ENCODE peak calls at places on chromosomes 4 and X, in eight cellular contexts. One of them, this sample, is unnamed.

GRCh38 chrX:45479196-45479834 is 278.6 kb upstream of the DIPK2B start:
- DNase-seq in upper lobe of left lung: no peak
- DNase-seq in breast epithelium: no peak
- DNase-seq in Panc1: peak; percentile 71
- DNase-seq in stomach: no peak
- DNase-seq in transverse colon: no peak
- DNase-seq in HL-60: no peak
- DNase-seq in SK-N-SH: no peak
- DNase-seq in this sample: no peak

GRCh38 chrX:120739300-120739699 is 109.4 kb upstream of the C1GALT1C1 start:
- DNase-seq in upper lobe of left lung: no peak
- DNase-seq in breast epithelium: no peak
- DNase-seq in Panc1: no peak
- DNase-seq in stomach: no peak
- DNase-seq in transverse colon: no peak
- DNase-seq in HL-60: no peak
- DNase-seq in SK-N-SH: no peak
- DNase-seq in this sample: no peak

GRCh38 chr4:100017627-100018310 is 67.7 kb upstream of the H2AZ1 start:
- DNase-seq in upper lobe of left lung: no peak
- DNase-seq in breast epithelium: no peak
- DNase-seq in Panc1: no peak
- DNase-seq in stomach: no peak
- DNase-seq in transverse colon: no peak
- DNase-seq in HL-60: no peak
- DNase-seq in SK-N-SH: no peak
- DNase-seq in this sample: no peak

GRCh38 chr4:74794341-74794801 is at the start of gene BTC:
- DNase-seq in upper lobe of left lung: peak; percentile 87
- DNase-seq in breast epithelium: peak; percentile 49
- DNase-seq in Panc1: peak; percentile 18
- DNase-seq in stomach: peak; percentile 77
- DNase-seq in transverse colon: peak; percentile 76
- DNase-seq in HL-60: no peak
- DNase-seq in SK-N-SH: peak; percentile 19
- DNase-seq in this sample: no peak

GRCh38 chrX:143296521-143296920 is 220.8 kb downstream of the SPANXN3 start:
- DNase-seq in upper lobe of left lung: no peak
- DNase-seq in breast epithelium: no peak
- DNase-seq in Panc1: no peak
- DNase-seq in stomach: no peak
- DNase-seq in transverse colon: no peak
- DNase-seq in HL-60: no peak
- DNase-seq in SK-N-SH: no peak
- DNase-seq in this sample: no peak

GRCh38 chrX:148659481-148659880 is 159.1 kb downstream of the AFF2 start:
- DNase-seq in upper lobe of left lung: no peak
- DNase-seq in breast epithelium: no peak
- DNase-seq in Panc1: no peak
- DNase-seq in stomach: no peak
- DNase-seq in transverse colon: no peak
- DNase-seq in HL-60: no peak
- DNase-seq in SK-N-SH: no peak
- DNase-seq in this sample: no peak

GRCh38 chr4:88533088-88533790 is 9.7 kb upstream of the PYURF start:
- DNase-seq in upper lobe of left lung: no peak
- DNase-seq in breast epithelium: no peak
- DNase-seq in Panc1: no peak
- DNase-seq in stomach: no peak
- DNase-seq in transverse colon: no peak
- DNase-seq in HL-60: no peak
- DNase-seq in SK-N-SH: no peak
- DNase-seq in this sample: no peak

GRCh38 chrX:24207826-24208225 is 58.3 kb downstream of the ZFX start:
- DNase-seq in upper lobe of left lung: no peak
- DNase-seq in breast epithelium: no peak
- DNase-seq in Panc1: no peak
- DNase-seq in stomach: no peak
- DNase-seq in transverse colon: no peak
- DNase-seq in HL-60: no peak
- DNase-seq in SK-N-SH: no peak
- DNase-seq in this sample: no peak

GRCh38 chr4:8706221-8707044 is 113.9 kb downstream of the CPZ start:
- DNase-seq in upper lobe of left lung: no peak
- DNase-seq in breast epithelium: no peak
- DNase-seq in Panc1: no peak
- DNase-seq in stomach: no peak
- DNase-seq in transverse colon: no peak
- DNase-seq in HL-60: no peak
- DNase-seq in SK-N-SH: no peak
- DNase-seq in this sample: no peak

GRCh38 chr4:36285784-36286480 is 4.5 kb downstream of the DTHD1 start:
- DNase-seq in upper lobe of left lung: no peak
- DNase-seq in breast epithelium: no peak
- DNase-seq in Panc1: no peak
- DNase-seq in stomach: no peak
- DNase-seq in transverse colon: peak; percentile 9
- DNase-seq in HL-60: peak; percentile 60
- DNase-seq in SK-N-SH: no peak
- DNase-seq in this sample: peak; percentile 15

GRCh38 chr4:37604464-37604863 is 81.7 kb downstream of the RELL1 start:
- DNase-seq in upper lobe of left lung: no peak
- DNase-seq in breast epithelium: no peak
- DNase-seq in Panc1: no peak
- DNase-seq in stomach: no peak
- DNase-seq in transverse colon: no peak
- DNase-seq in HL-60: no peak
- DNase-seq in SK-N-SH: no peak
- DNase-seq in this sample: no peak

GRCh38 chr4:157315968-157316367 is 95.4 kb downstream of the GRIA2 start:
- DNase-seq in upper lobe of left lung: no peak
- DNase-seq in breast epithelium: no peak
- DNase-seq in Panc1: no peak
- DNase-seq in stomach: no peak
- DNase-seq in transverse colon: no peak
- DNase-seq in HL-60: no peak
- DNase-seq in SK-N-SH: no peak
- DNase-seq in this sample: no peak

GRCh38 chr4:187171731-187172339 is 448.2 kb upstream of the FAT1 start:
- DNase-seq in upper lobe of left lung: no peak
- DNase-seq in breast epithelium: no peak
- DNase-seq in Panc1: no peak
- DNase-seq in stomach: no peak
- DNase-seq in transverse colon: no peak
- DNase-seq in HL-60: no peak
- DNase-seq in SK-N-SH: no peak
- DNase-seq in this sample: no peak

GRCh38 chrX:9558615-9559014 is 93.8 kb downstream of the TBL1X start:
- DNase-seq in upper lobe of left lung: no peak
- DNase-seq in breast epithelium: no peak
- DNase-seq in Panc1: no peak
- DNase-seq in stomach: no peak
- DNase-seq in transverse colon: no peak
- DNase-seq in HL-60: no peak
- DNase-seq in SK-N-SH: no peak
- DNase-seq in this sample: no peak

DNA sequence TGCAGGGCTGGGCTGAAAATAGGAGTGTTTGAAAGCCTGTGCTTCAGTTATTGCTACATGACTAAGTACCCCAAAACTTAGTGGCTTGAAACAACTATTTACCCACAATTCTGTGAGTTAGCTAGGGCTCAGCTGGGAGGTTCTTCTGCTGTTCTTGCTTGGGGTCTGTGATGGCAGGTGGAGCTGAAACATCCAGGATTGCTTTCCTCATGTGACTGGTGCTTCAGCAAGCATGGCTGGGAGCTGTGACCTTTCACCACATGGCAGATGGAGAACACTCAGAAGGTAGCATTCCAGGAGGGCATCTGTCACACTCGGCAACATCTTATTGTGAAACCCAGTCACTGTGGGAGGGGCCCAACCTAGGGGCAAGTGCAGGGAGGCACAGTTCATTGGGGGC is 57.0 kb upstream of the TBC1D14 start:
- DNase-seq in upper lobe of left lung: no peak
- DNase-seq in breast epithelium: no peak
- DNase-seq in Panc1: no peak
- DNase-seq in stomach: no peak
- DNase-seq in transverse colon: no peak
- DNase-seq in HL-60: no peak
- DNase-seq in SK-N-SH: no peak
- DNase-seq in this sample: no peak
- TF ChIP-seq POLR2AphosphoS5 in upper lobe of left lung: no peak
- TF ChIP-seq POLR2AphosphoS5 in breast epithelium: no peak
- TF ChIP-seq POLR2AphosphoS5 in Panc1: no peak
- TF ChIP-seq POLR2AphosphoS5 in stomach: no peak
- TF ChIP-seq POLR2AphosphoS5 in transverse colon: no peak
- TF ChIP-seq POLR2AphosphoS5 in HL-60: no peak
- TF ChIP-seq POLR2AphosphoS5 in SK-N-SH: no peak
- TF ChIP-seq POLR2AphosphoS5 in this sample: no peak

GRCh38 chrX:131831185-131831520 is 191.9 kb upstream of the STK26 start:
- DNase-seq in upper lobe of left lung: no peak
- DNase-seq in breast epithelium: no peak
- DNase-seq in Panc1: no peak
- DNase-seq in stomach: no peak
- DNase-seq in transverse colon: no peak
- DNase-seq in HL-60: no peak
- DNase-seq in SK-N-SH: no peak
- DNase-seq in this sample: no peak

GRCh38 chrX:131826572-131826971 is 196.5 kb upstream of the STK26 start:
- DNase-seq in upper lobe of left lung: no peak
- DNase-seq in breast epithelium: no peak
- DNase-seq in Panc1: no peak
- DNase-seq in stomach: no peak
- DNase-seq in transverse colon: no peak
- DNase-seq in HL-60: no peak
- DNase-seq in SK-N-SH: no peak
- DNase-seq in this sample: no peak

GRCh38 chrX:131828482-131828881 is 194.6 kb upstream of the STK26 start:
- DNase-seq in upper lobe of left lung: no peak
- DNase-seq in breast epithelium: no peak
- DNase-seq in Panc1: no peak
- DNase-seq in stomach: no peak
- DNase-seq in transverse colon: no peak
- DNase-seq in HL-60: no peak
- DNase-seq in SK-N-SH: no peak
- DNase-seq in this sample: no peak

GRCh38 chrX:131827935-131828334 is 195.2 kb upstream of the STK26 start:
- DNase-seq in upper lobe of left lung: no peak
- DNase-seq in breast epithelium: no peak
- DNase-seq in Panc1: no peak
- DNase-seq in stomach: no peak
- DNase-seq in transverse colon: no peak
- DNase-seq in HL-60: no peak
- DNase-seq in SK-N-SH: peak; percentile 28
- DNase-seq in this sample: no peak

DNA sequence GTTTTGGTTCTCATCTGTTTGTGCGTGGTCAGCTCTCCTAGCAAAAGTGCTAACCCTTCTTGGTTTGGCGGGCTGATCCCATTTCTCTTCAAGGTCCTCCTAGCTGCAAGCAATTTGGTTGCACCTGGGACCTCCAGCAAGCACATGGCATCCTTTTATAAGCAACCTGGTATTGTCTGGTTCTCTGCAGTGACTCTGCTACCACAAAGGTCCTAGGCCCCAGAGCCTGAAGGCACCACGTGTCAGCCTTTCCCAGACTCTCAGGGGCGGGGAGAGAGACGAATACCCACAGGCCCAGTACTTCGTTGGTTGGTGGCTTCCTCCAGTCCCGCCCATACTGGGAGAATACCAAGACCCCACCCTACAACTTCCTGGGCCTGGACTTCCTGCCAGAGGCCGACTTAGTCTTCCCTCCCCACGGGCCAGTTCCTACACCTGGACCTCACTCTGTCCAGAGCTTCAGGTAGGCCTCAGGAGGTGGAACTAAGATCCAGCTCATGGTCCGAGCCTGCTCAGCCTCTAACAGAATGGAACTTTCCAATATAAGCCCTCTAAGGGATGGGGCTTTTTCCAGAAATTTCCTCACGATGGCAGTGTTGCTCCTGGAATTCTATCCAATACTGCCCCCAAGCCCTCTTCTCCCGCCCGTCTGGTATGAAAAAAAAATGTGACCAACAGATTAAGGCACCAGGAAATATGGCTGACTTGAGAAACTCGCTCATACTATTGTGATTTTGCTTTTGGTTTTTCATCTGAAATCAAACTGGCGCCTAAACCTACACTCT is 192.5 kb upstream of the STK26 start:
- DNase-seq in upper lobe of left lung: no peak
- DNase-seq in breast epithelium: peak; percentile 71
- DNase-seq in Panc1: no peak
- DNase-seq in stomach: peak; percentile 79
- DNase-seq in transverse colon: peak; percentile 74
- DNase-seq in HL-60: peak; percentile 87
- DNase-seq in SK-N-SH: peak; percentile 56
- DNase-seq in this sample: no peak
- TF ChIP-seq POLR2AphosphoS5 in upper lobe of left lung: peak; percentile 52
- TF ChIP-seq POLR2AphosphoS5 in breast epithelium: peak; percentile 78
- TF ChIP-seq POLR2AphosphoS5 in Panc1: no peak
- TF ChIP-seq POLR2AphosphoS5 in stomach: no peak
- TF ChIP-seq POLR2AphosphoS5 in transverse colon: no peak
- TF ChIP-seq POLR2AphosphoS5 in HL-60: peak; percentile 38
- TF ChIP-seq POLR2AphosphoS5 in SK-N-SH: no peak
- TF ChIP-seq POLR2AphosphoS5 in this sample: peak; percentile 77

GRCh38 chrX:30270639-30271038 is 23.7 kb downstream of the MAGEB1 start:
- DNase-seq in upper lobe of left lung: no peak
- DNase-seq in breast epithelium: no peak
- DNase-seq in Panc1: no peak
- DNase-seq in stomach: no peak
- DNase-seq in transverse colon: no peak
- DNase-seq in HL-60: no peak
- DNase-seq in SK-N-SH: no peak
- DNase-seq in this sample: no peak
- TF ChIP-seq POLR2AphosphoS5 in upper lobe of left lung: no peak
- TF ChIP-seq POLR2AphosphoS5 in breast epithelium: no peak
- TF ChIP-seq POLR2AphosphoS5 in Panc1: no peak
- TF ChIP-seq POLR2AphosphoS5 in stomach: no peak
- TF ChIP-seq POLR2AphosphoS5 in transverse colon: no peak
- TF ChIP-seq POLR2AphosphoS5 in HL-60: no peak
- TF ChIP-seq POLR2AphosphoS5 in SK-N-SH: no peak
- TF ChIP-seq POLR2AphosphoS5 in this sample: no peak

DNA sequence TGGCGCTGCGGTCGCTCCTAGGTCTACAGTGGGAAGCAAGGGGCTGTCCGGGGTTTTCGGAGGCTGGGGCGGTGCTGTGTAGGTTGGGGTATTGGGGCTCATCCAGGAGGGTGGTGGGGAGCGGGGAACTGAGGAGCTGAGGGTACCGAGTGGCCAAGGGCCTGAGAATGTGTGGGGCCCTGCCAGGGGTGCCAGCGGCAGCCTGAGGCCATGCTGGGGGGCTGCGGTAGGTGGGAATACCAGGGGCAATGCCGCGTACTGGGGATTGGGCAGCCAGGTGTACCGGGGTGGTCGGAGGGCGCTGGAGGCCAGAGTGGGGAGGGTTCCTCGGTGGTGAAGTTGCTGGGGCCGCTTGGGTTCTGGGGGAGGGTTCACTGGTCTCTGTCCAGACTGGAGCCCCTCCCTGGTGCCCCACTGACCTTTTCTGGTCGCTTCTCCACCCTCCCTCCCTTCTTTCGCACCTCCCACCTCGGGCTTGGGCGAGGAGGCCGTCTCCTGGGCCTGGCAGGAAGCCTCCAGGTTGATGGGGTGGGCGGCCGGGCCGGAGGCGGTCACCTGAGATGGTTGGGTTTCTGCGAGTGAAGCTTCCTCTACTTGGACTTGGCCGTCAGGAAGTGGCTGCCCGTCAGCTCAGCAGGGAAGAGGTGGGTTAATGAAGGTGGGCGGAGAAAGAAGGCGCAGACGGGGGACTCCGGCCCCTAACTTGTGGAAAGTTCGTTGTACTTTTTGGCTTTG is 891 bp downstream of the AKAP17A start:
- DNase-seq in upper lobe of left lung: no peak
- DNase-seq in breast epithelium: no peak
- DNase-seq in Panc1: no peak
- DNase-seq in stomach: peak; percentile 26
- DNase-seq in transverse colon: peak; percentile 38
- DNase-seq in HL-60: no peak
- DNase-seq in SK-N-SH: peak; percentile 50
- DNase-seq in this sample: peak; percentile 71
- TF ChIP-seq POLR2AphosphoS5 in upper lobe of left lung: no peak
- TF ChIP-seq POLR2AphosphoS5 in breast epithelium: no peak
- TF ChIP-seq POLR2AphosphoS5 in Panc1: no peak
- TF ChIP-seq POLR2AphosphoS5 in stomach: no peak
- TF ChIP-seq POLR2AphosphoS5 in transverse colon: no peak
- TF ChIP-seq POLR2AphosphoS5 in HL-60: no peak
- TF ChIP-seq POLR2AphosphoS5 in SK-N-SH: no peak
- TF ChIP-seq POLR2AphosphoS5 in this sample: no peak

This sample was measured in GM12891.